ENCODE peak calls at places on chromosomes 12 and 14, in four cellular contexts. Y, J, P and H are unnamed samples.

GRCh38 chr14:102452302-102452701 is 57.3 kb downstream of the ANKRD9 start:
- DNase-seq in P (no peak), J (no peak), Y (no peak), H (no peak)

GRCh38 chr12:62270872-62271271 is 10.7 kb downstream of the USP15 start:
- DNase-seq in Y (no peak), J (no peak), P (no peak), H (no peak)

GRCh38 chr14:92690171-92691011 is 58.0 kb downstream of the LGMN start:
- DNase-seq in P (peak), J (no peak), Y (no peak), H (no peak)

GRCh38 chr14:66508547-66508845 is 549 bp downstream of the GPHN start:
- DNase-seq in Y (no peak), J (no peak), P (no peak), H (no peak)

GRCh38 chr14:32019271-32019670 is 57.8 kb upstream of the ARHGAP5 start:
- DNase-seq in Y (no peak), J (no peak), P (no peak), H (no peak)

GRCh38 chr12:15532364-15532977 is 210.2 kb downstream of the PTPRO start:
- DNase-seq in J (no peak), Y (no peak), P (no peak), H (peak)

GRCh38 chr12:27822076-27822712 is 42.2 kb upstream of the MANSC4 start:
- DNase-seq in Y (peak), P (no peak), J (peak), H (peak)

GRCh38 chr12:18752280-18752920 is 14.5 kb downstream of the CAPZA3 start:
- DNase-seq in Y (no peak), P (no peak), J (no peak), H (no peak)

GRCh38 chr12:127245437-127245836 is 1021.5 kb upstream of the TMEM132C start:
- DNase-seq in J (no peak), P (no peak), Y (no peak), H (no peak)

GRCh38 chr12:106715582-106715981 is 58.9 kb upstream of the RIC8B start:
- DNase-seq in J (no peak), P (no peak), Y (no peak), H (no peak)

GRCh38 chr14:53539489-53540126 is 386.5 kb upstream of the DDHD1 start:
- DNase-seq in J (peak), Y (no peak), P (peak), H (peak)

GRCh38 chr14:99246536-99247083 is 25.4 kb downstream of the BCL11B start:
- DNase-seq in Y (no peak), J (no peak), P (no peak), H (no peak)

GRCh38 chr12:86613306-86613705 is 357.1 kb upstream of the MGAT4C start:
- DNase-seq in Y (no peak), P (no peak), J (no peak), H (no peak)

GRCh38 chr12:104060791-104061190 is 3.5 kb upstream of the HCFC2 start:
- DNase-seq in P (no peak), J (no peak), Y (no peak), H (no peak)

GRCh38 chr14:31021576-31021949 is 3.9 kb upstream of the AP4S1 start:
- DNase-seq in P (no peak), Y (no peak), J (no peak), H (no peak)

GRCh38 chr12:52327086-52327829 is 6.1 kb upstream of the KRT83 start:
- DNase-seq in J (peak), Y (peak), P (no peak), H (peak)

GRCh38 chr12:96392397-96392796 is 7.8 kb downstream of the CDK17 start:
- DNase-seq in Y (no peak), P (no peak), J (no peak), H (no peak)